ENCODE peak calls at places on chromosomes 13 and 19, in six cellular contexts. W, U, E, L, X and V are unnamed samples.
A peak's percentile ranks its signal among the peaks of the same experiment; 100 is the strongest.

GRCh38 chr13:110455941-110456340 is 105.6 kb downstream of the RAB20 start:
- DNase-seq in W (peak; percentile 90), U (peak; percentile 84), E (peak; percentile 61), L (peak; percentile 83), X (peak; percentile 80), V (peak; percentile 76)

GRCh38 chr19:40798997-40799557 is at the start of gene EGLN2:
- DNase-seq in W (no peak), U (no peak), E (no peak), L (no peak), X (no peak), V (peak; percentile 77)

GRCh38 chr13:67186985-67187569 is 43.1 kb downstream of the PCDH9 start:
- DNase-seq in W (no peak), U (no peak), E (no peak), L (no peak), X (no peak), V (no peak)

GRCh38 chr19:45514376-45515051 is 7.2 kb downstream of the VASP start:
- DNase-seq in W (no peak), U (peak; percentile 91), E (no peak), L (peak; percentile 92), X (no peak), V (no peak)

GRCh38 chr19:690203-690602 is 5.0 kb downstream of the PRSS57 start:
- DNase-seq in W (no peak), U (no peak), E (no peak), L (no peak), X (no peak), V (no peak)

GRCh38 chr19:45235485-45235884 is 9.7 kb downstream of the EXOC3L2 start:
- DNase-seq in W (no peak), U (no peak), E (no peak), L (no peak), X (no peak), V (no peak)

GRCh38 chr19:16637535-16637934 is 9.5 kb upstream of the MED26 start:
- DNase-seq in W (no peak), U (no peak), E (peak; percentile 27), L (no peak), X (no peak), V (no peak)

GRCh38 chr13:46738055-46738454 is 58.9 kb downstream of the ESD start:
- DNase-seq in W (no peak), U (no peak), E (peak; percentile 28), L (no peak), X (no peak), V (no peak)

DNA sequence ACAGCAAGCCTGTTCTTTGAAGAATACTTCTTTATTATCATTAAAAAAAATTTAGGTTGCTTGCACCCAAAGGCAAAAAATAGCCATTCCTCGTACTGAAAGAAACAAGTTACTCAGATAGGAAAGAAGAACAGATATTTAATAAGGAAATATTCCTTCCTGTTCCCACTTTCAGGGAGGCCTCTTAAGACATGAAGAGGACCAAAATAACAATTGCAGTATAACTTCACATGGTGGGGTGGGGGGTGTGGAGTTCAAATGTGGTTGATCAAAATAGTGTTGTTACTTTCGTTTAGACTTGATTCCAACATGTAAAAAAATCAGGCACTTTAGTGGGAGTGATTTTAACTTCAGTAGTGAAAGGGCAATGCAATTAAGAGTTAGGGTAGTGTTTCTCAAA is 3.6 kb downstream of the RGCC start:
- DNase-seq in W (no peak), U (no peak), E (no peak), L (no peak), X (no peak), V (peak; percentile 39)
- TF ChIP-seq POLR2A in W (no peak), U (no peak), E (no peak), L (no peak), X (no peak), V (no peak)

GRCh38 chr19:56080669-56081401 is 40.3 kb downstream of the ZNF787 start:
- DNase-seq in W (peak; percentile 90), U (peak; percentile 86), E (peak; percentile 78), L (peak; percentile 85), X (peak; percentile 65), V (peak; percentile 88)
- TF ChIP-seq POLR2A in W (no peak), U (no peak), E (peak; percentile 4), L (no peak), X (no peak), V (no peak)

GRCh38 chr19:38210458-38210987 is 13.5 kb downstream of the DPF1 start:
- DNase-seq in W (peak; percentile 76), U (no peak), E (peak; percentile 28), L (peak; percentile 21), X (peak; percentile 68), V (no peak)
- TF ChIP-seq POLR2A in W (no peak), U (no peak), E (no peak), L (no peak), X (no peak), V (no peak)

DNA sequence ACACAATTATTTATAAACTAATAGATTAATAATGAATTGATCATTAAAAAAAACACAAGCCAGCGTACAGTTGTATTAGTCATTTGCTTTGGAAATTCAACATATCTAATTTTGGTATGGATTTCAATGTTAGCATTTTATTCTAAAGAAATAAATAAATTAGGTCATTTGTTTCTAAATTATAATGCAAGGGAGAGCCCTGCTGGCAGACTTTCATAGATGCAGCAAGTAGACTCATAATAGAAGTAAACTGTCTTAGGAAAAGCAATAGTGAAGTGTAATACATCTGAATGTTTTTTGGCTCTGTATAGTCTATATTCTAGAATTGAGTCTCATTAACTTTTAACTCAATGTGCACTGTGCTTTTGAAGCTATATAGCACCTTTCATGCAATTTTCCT is 982.4 kb upstream of the MIR17HG start:
- DNase-seq in W (no peak), U (no peak), E (no peak), L (no peak), X (no peak), V (no peak)
- TF ChIP-seq POLR2A in W (no peak), U (no peak), E (no peak), L (no peak), X (no peak), V (no peak)

GRCh38 chr19:38618590-38619360 is at the start of gene EIF3K:
- DNase-seq in W (peak; percentile 99), U (peak; percentile 99), E (peak; percentile 99), L (peak; percentile 99), X (peak; percentile 99), V (peak; percentile 99)
- TF ChIP-seq POLR2A in W (no peak), U (no peak), E (peak; percentile 81), L (peak; percentile 86), X (peak; percentile 70), V (peak; percentile 91)

DNA sequence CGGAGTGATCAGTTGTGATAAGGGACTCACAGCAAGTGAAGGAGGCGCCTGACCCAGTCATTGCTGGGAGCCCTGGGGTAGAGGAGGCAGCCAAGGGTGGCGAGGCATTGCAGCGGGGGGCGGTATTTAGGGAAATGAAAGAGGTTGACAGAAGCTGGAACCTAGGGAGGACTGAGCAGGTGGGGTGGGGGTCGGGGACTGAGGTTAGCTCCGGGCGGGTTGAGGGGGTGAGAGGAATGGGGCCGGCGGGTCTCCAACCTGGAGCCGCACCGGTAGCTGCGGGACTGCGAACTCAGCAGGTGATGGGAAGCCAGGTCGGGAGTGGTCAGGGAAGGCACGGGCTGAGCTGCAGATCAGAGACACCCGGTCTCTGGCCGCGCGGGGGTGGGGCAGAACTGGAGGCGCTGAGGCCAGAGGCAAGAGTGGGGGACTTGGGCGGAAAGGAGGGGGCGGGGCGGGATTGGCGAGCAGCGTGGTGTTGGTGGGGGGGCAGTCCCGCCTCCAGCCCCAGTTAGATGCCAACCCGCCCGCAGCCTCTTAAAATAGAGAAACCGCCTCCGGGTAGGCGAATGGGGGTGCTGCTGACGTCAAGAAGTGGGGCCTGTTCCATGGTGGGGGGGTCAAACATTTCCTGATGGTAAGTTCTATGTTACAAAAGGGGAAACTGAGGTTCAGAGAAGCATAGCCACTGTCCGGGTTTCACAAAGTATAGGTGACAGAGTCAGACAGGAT is 1.5 kb downstream of the MAST3 start:
- DNase-seq in W (no peak), U (peak; percentile 32), E (no peak), L (peak; percentile 60), X (no peak), V (peak; percentile 70)
- TF ChIP-seq POLR2A in W (no peak), U (no peak), E (no peak), L (no peak), X (no peak), V (no peak)

GRCh38 chr19:10921909-10922637 is 6.4 kb downstream of the YIPF2 start:
- DNase-seq in W (no peak), U (no peak), E (no peak), L (no peak), X (no peak), V (no peak)

GRCh38 chr19:10924597-10924996 is 3.8 kb downstream of the YIPF2 start:
- DNase-seq in W (no peak), U (no peak), E (no peak), L (no peak), X (no peak), V (no peak)

GRCh38 chr19:10921199-10921879 is 7.1 kb downstream of the YIPF2 start:
- DNase-seq in W (no peak), U (no peak), E (no peak), L (no peak), X (no peak), V (no peak)

GRCh38 chr19:10922638-10923014 is 5.8 kb downstream of the YIPF2 start:
- DNase-seq in W (no peak), U (no peak), E (no peak), L (no peak), X (no peak), V (no peak)

DNA sequence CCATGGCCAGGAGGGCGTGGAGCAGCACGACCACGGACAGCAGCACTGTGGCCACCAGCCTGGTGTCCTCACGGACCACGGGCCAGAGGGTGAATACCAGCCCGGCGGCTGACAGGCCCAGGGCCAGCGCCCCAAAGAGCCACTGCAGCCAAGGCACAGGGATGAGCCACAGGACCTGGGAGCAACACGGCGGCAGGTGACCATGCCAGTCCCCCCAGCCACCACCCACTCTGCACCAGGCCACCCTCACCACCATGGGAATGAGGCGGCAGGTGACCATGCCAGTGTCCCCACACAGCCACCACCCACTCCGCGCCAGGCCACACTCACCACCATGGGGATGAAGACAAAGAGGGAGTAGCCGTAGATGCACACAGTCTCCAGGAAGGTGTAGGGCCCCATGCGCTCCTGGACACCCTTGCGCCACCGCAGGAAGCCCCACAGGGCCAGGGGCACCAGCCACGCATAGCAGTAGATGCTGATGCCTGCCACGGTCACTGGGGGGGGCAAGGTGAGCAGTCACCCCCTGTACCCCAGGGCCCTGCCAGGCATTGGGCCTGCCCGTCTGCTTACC is 4.8 kb downstream of the YIPF2 start:
- DNase-seq in W (no peak), U (no peak), E (no peak), L (no peak), X (no peak), V (no peak)
- TF ChIP-seq POLR2A in W (no peak), U (no peak), E (no peak), L (no peak), X (no peak), V (no peak)

DNA sequence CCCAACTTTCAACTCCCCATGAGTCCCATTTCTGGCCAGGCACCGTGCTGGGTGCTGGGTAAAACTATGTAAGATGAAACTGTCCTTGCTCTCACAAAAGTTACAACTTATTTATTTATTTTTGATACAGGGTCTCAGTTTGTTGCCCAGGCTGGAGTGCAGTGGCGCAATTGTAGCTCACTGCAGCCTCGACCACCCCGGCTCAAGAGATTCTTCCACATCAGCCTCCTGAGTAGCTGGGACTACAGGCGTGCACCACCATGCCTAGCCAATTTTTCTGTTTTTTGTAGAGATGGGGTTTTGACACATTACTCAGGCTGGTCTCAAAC is 12.9 kb upstream of the CADM4 start:
- DNase-seq in W (no peak), U (no peak), E (no peak), L (no peak), X (no peak), V (no peak)
- TF ChIP-seq POLR2A in W (no peak), U (no peak), E (no peak), L (no peak), X (no peak), V (no peak)

GRCh38 chr19:42286349-42287016 is 15.4 kb upstream of the PRR19 start:
- DNase-seq in W (no peak), U (peak; percentile 70), E (peak; percentile 27), L (no peak), X (peak; percentile 71), V (no peak)
- TF ChIP-seq POLR2A in W (no peak), U (no peak), E (no peak), L (no peak), X (no peak), V (no peak)